ENCODE peak calls at places on chromosomes 7 and 10, in ten cellular contexts. T, U, J, C, M, E, Y, R, Z and D are unnamed samples.

GRCh38 chr7:36905836-36906235 is 181.5 kb upstream of the AOAH start:
- DNase-seq in Y (no peak), R (no peak), E (no peak), U (no peak), J (no peak), C (no peak), Z (no peak), M (no peak), T (no peak), D (no peak)

GRCh38 chr7:158125091-158125490 is 462.5 kb downstream of the PTPRN2 start:
- DNase-seq in Y (no peak), J (no peak), Z (no peak), T (no peak), C (no peak), U (no peak), E (no peak), M (no peak), R (no peak), D (no peak)

GRCh38 chr7:120986665-120987064 is 1.8 kb upstream of the CPED1 start:
- DNase-seq in E (no peak), Z (no peak), U (no peak), J (no peak), M (no peak), C (no peak), R (no peak), T (no peak), Y (no peak), D (no peak)

GRCh38 chr10:44911081-44911540 is at the start of gene TMEM72:
- DNase-seq in E (peak; percentile 68), M (no peak), T (no peak), C (peak; percentile 19), R (peak; percentile 54), Y (no peak), J (peak; percentile 25), Z (no peak), U (no peak), D (peak; percentile 25)

GRCh38 chr7:110387689-110388088 is 703.2 kb upstream of the LRRN3 start:
- DNase-seq in M (no peak), T (no peak), R (no peak), Z (no peak), E (no peak), Y (no peak), J (no peak), C (no peak), U (no peak), D (no peak)

GRCh38 chr7:100801833-100802568 is 25.3 kb downstream of the EPHB4 start:
- DNase-seq in E (no peak), Z (peak; percentile 80), U (no peak), J (peak; percentile 37), T (no peak), M (peak; percentile 59), C (peak; percentile 94), Y (no peak), R (no peak), D (peak; percentile 40)

GRCh38 chr7:157687845-157688244 is 351.0 kb downstream of the DNAJB6 start:
- DNase-seq in U (no peak), T (no peak), R (no peak), E (no peak), M (no peak), J (no peak), Y (no peak), Z (no peak), C (no peak), D (no peak)

GRCh38 chr7:31508823-31509222 is 5.1 kb upstream of the ITPRID1 start:
- DNase-seq in Y (no peak), U (no peak), J (no peak), E (no peak), C (no peak), M (no peak), T (no peak), Z (no peak), R (no peak), D (no peak)

GRCh38 chr10:78552261-78552811 is 516.4 kb upstream of the ZMIZ1 start:
- DNase-seq in E (no peak), R (no peak), Z (no peak), U (no peak), M (peak; percentile 63), C (no peak), J (no peak), T (no peak), Y (no peak), D (no peak)

GRCh38 chr10:74051729-74052342 is 53.9 kb downstream of the VCL start:
- DNase-seq in U (no peak), M (no peak), T (no peak), J (no peak), E (no peak), Y (no peak), C (peak; percentile 25), R (peak; percentile 29), Z (no peak), D (no peak)

GRCh38 chr7:154965014-154965413 is 37.9 kb downstream of the PAXIP1 start:
- DNase-seq in R (no peak), Y (no peak), Z (no peak), C (no peak), T (no peak), J (no peak), M (no peak), U (no peak), E (no peak), D (peak; percentile 43)

GRCh38 chr7:16347461-16348192 is 73.7 kb downstream of the CRPPA start:
- DNase-seq in T (no peak), M (no peak), Z (no peak), E (no peak), Y (no peak), C (no peak), J (no peak), R (no peak), U (no peak), D (no peak)

GRCh38 chr10:103693070-103693811 is 162.1 kb downstream of the SH3PXD2A start:
- DNase-seq in M (no peak), U (no peak), E (peak; percentile 61), T (peak; percentile 45), J (no peak), C (peak; percentile 40), Y (peak; percentile 62), R (peak; percentile 43), Z (no peak), D (no peak)